ENCODE peak calls at places on chromosome 1, in eight cellular contexts. F is lung, N is mesothelial cell of epicardium, V is BE2C, J is cardiac muscle cell, D is esophagus squamous epithelium, L is GM10248, O is astrocyte of the spinal cord. C is an unnamed sample.
A peak's percentile ranks its signal among the peaks of the same experiment; 100 is the strongest.

GRCh38 chr1:204126941-204127340 is 24.9 kb downstream of the ETNK2 start:
- DNase-seq in F (no peak), N (no peak), V (no peak), J (no peak), D (no peak), L (no peak), O (no peak), C (no peak)

GRCh38 chr1:21149862-21150432 is 26.8 kb downstream of the EIF4G3 start:
- DNase-seq in F (no peak), N (no peak), V (no peak), J (peak; percentile 89), D (no peak), L (no peak), O (peak; percentile 97), C (no peak)

GRCh38 chr1:156875067-156875615 is 14.5 kb downstream of the NTRK1 start:
- DNase-seq in F (no peak), N (no peak), V (no peak), J (no peak), D (no peak), L (no peak), O (no peak), C (no peak)

GRCh38 chr1:206714331-206715058 is 29.8 kb downstream of the MAPKAPK2 start:
- DNase-seq in F (no peak), N (no peak), V (no peak), J (no peak), D (no peak), L (no peak), O (peak; percentile 65), C (no peak)

GRCh38 chr1:197632000-197632399 is 143.3 kb downstream of the DENND1B start:
- DNase-seq in F (no peak), N (no peak), V (no peak), J (no peak), D (no peak), L (no peak), O (no peak), C (no peak)

GRCh38 chr1:205026181-205026580 is 16.8 kb upstream of the CNTN2 start:
- DNase-seq in F (no peak), N (no peak), V (no peak), J (no peak), D (no peak), L (no peak), O (no peak), C (no peak)

GRCh38 chr1:222048030-222048632 is 306.2 kb upstream of the DUSP10 start:
- DNase-seq in F (no peak), N (no peak), V (no peak), J (peak; percentile 60), D (no peak), L (peak; percentile 52), O (peak; percentile 79), C (no peak)

GRCh38 chr1:119603695-119604094 is 44.4 kb downstream of the ZNF697 start:
- DNase-seq in F (no peak), N (no peak), V (no peak), J (peak; percentile 20), D (no peak), L (no peak), O (no peak), C (no peak)

GRCh38 chr1:20351911-20352675 is 61.4 kb downstream of the VWA5B1 start:
- DNase-seq in F (no peak), N (no peak), V (no peak), J (no peak), D (no peak), L (no peak), O (no peak), C (no peak)

GRCh38 chr1:57345916-57346315 is 77.9 kb downstream of the DAB1 start:
- DNase-seq in F (no peak), N (no peak), V (no peak), J (no peak), D (no peak), L (no peak), O (no peak), C (no peak)

GRCh38 chr1:180962178-180962577 is 49.5 kb downstream of the KIAA1614 start:
- DNase-seq in F (no peak), N (no peak), V (no peak), J (no peak), D (no peak), L (no peak), O (no peak), C (no peak)

GRCh38 chr1:51215169-51215568 is 20.9 kb upstream of the RNF11 start:
- DNase-seq in F (no peak), N (no peak), V (no peak), J (no peak), D (no peak), L (no peak), O (no peak), C (no peak)

GRCh38 chr1:88291902-88292301 is 392.2 kb upstream of the PKN2 start:
- DNase-seq in F (no peak), N (no peak), V (no peak), J (no peak), D (no peak), L (no peak), O (no peak), C (no peak)

GRCh38 chr1:3174487-3175247 is 105.7 kb downstream of the PRDM16 start:
- DNase-seq in F (peak; percentile 75), N (no peak), V (no peak), J (peak; percentile 82), D (no peak), L (no peak), O (peak; percentile 51), C (no peak)

GRCh38 chr1:91585982-91586381 is 85.3 kb downstream of the CDC7 start:
- DNase-seq in F (no peak), N (no peak), V (no peak), J (no peak), D (no peak), L (no peak), O (no peak), C (no peak)

GRCh38 chr1:91592716-91593477 is 92.2 kb downstream of the CDC7 start:
- DNase-seq in F (no peak), N (no peak), V (no peak), J (no peak), D (no peak), L (no peak), O (no peak), C (no peak)

GRCh38 chr1:91591175-91591968 is 90.7 kb downstream of the CDC7 start:
- DNase-seq in F (no peak), N (no peak), V (no peak), J (no peak), D (no peak), L (no peak), O (no peak), C (no peak)

GRCh38 chr1:91585502-91585901 is 84.9 kb downstream of the CDC7 start:
- DNase-seq in F (no peak), N (no peak), V (no peak), J (no peak), D (no peak), L (no peak), O (no peak), C (no peak)

DNA sequence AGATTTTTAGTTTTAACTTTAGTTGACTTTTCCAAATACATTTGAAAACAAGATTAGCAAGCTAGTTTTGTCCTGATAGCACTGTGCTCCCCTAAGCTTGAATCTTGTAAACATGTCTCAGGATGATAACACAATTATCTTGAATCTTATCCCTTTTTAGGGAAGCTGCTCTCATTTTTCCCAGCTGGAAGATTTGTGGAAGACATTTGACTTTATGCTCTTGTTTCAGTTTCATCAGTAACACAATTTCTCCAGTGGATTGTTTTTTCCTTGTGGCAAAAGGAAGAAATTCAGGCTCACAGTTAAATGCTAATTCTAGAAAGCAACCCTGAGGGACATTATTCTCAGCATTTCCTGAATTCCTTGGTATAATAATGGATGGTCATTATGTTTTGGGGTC is 88.8 kb downstream of the CDC7 start:
- DNase-seq in F (no peak), N (no peak), V (no peak), J (no peak), D (no peak), L (no peak), O (no peak), C (no peak)
- TF ChIP-seq CTCF in F (no peak), N (no peak), V (no peak), J (no peak), D (no peak), L (no peak), O (no peak), C (no peak)

DNA sequence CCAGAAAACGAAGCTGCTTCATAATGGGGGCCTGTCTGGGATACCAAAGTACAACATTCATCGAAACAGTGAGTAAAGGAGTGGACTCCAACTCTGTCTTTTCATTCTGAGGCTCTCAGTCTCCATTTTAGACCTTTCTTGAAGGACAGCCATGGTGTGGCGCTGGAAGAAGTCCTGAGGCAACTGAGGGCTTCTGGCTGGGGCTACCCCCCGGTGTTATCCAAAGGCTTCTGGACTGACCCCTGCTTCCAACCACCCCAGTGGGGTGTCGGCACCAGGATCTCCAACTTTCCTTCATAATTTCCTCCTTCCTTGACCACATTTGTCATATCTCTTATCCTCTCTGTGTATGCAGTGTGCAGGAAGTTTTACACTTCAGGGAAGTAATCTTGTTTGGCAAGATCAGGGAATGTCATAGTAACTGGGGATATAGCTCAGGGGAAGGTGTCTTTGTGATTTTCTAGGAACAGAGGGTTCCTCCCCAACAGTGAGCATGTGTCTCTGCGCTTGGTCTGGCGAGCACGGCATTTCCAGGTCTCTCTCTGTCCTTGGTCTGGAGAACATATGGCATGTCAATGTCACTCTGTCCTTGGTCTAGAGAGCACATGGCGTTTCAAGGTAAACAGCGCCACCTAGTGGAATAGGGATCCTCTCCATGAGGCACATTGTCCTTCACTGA is 19.4 kb upstream of the BSDC1 start:
- DNase-seq in F (peak; percentile 75), N (no peak), V (peak; percentile 71), J (peak; percentile 74), D (no peak), L (peak; percentile 51), O (peak; percentile 27), C (no peak)
- TF ChIP-seq CTCF in F (peak; percentile 78), N (peak; percentile 40), V (peak; percentile 71), J (peak; percentile 75), D (peak; percentile 53), L (peak; percentile 70), O (peak; percentile 64), C (peak; percentile 56)

GRCh38 chr1:165408518-165408917 is 36.4 kb downstream of the RXRG start:
- DNase-seq in F (peak; percentile 36), N (no peak), V (peak; percentile 41), J (peak; percentile 55), D (no peak), L (no peak), O (no peak), C (no peak)
- TF ChIP-seq CTCF in F (peak; percentile 16), N (no peak), V (peak; percentile 59), J (peak; percentile 34), D (no peak), L (no peak), O (peak; percentile 30), C (peak; percentile 20)

GRCh38 chr1:116880952-116881351 is 28.8 kb upstream of the PTGFRN start:
- DNase-seq in F (no peak), N (no peak), V (no peak), J (no peak), D (no peak), L (no peak), O (no peak), C (no peak)

GRCh38 chr1:116879478-116880133 is 30.1 kb upstream of the PTGFRN start:
- DNase-seq in F (no peak), N (no peak), V (peak; percentile 10), J (no peak), D (no peak), L (no peak), O (no peak), C (no peak)

GRCh38 chr1:116877369-116877768 is 32.3 kb upstream of the PTGFRN start:
- DNase-seq in F (no peak), N (no peak), V (no peak), J (no peak), D (no peak), L (no peak), O (no peak), C (no peak)

GRCh38 chr1:116881879-116882520 is 27.7 kb upstream of the PTGFRN start:
- DNase-seq in F (peak; percentile 51), N (no peak), V (peak; percentile 46), J (peak; percentile 98), D (no peak), L (peak; percentile 44), O (peak; percentile 22), C (no peak)

GRCh38 chr1:116878804-116879477 is 30.8 kb upstream of the PTGFRN start:
- DNase-seq in F (no peak), N (peak; percentile 32), V (peak; percentile 72), J (peak; percentile 57), D (no peak), L (peak; percentile 32), O (peak; percentile 64), C (no peak)
- TF ChIP-seq CTCF in F (no peak), N (no peak), V (peak; percentile 32), J (no peak), D (no peak), L (no peak), O (no peak), C (no peak)

C was measured in osteocyte.